ENCODE peak calls at places on chromosomes 12 and 14, in seven cellular contexts. I, O, B, U, T, Q and X are unnamed samples.

GRCh38 chr14:96253140-96253539 is 2.9 kb upstream of the BDKRB1 start:
- DNase-seq in I (no peak), O (no peak), B (peak; percentile 87), U (no peak), T (peak; percentile 83), Q (peak; percentile 80), X (no peak)

GRCh38 chr14:57816568-57817284 is 49.2 kb downstream of the SLC35F4 start:
- DNase-seq in I (no peak), O (no peak), B (peak; percentile 38), U (no peak), T (peak; percentile 32), Q (peak; percentile 89), X (no peak)

GRCh38 chr12:1720494-1720893 is 29.6 kb downstream of the ADIPOR2 start:
- DNase-seq in I (no peak), O (no peak), B (no peak), U (no peak), T (no peak), Q (no peak), X (no peak)

GRCh38 chr12:84766375-84766774 is 146.2 kb downstream of the SLC6A15 start:
- DNase-seq in I (no peak), O (no peak), B (no peak), U (no peak), T (no peak), Q (no peak), X (no peak)

GRCh38 chr14:53032161-53032803 is 81.4 kb upstream of the FERMT2 start:
- DNase-seq in I (no peak), O (peak; percentile 61), B (peak; percentile 50), U (no peak), T (peak; percentile 86), Q (peak; percentile 77), X (no peak)

GRCh38 chr14:44759263-44759662 is 202.5 kb downstream of the KLHL28 start:
- DNase-seq in I (no peak), O (no peak), B (no peak), U (no peak), T (no peak), Q (no peak), X (no peak)

GRCh38 chr12:122135437-122136031 is 38.5 kb downstream of the IL31 start:
- DNase-seq in I (no peak), O (no peak), B (no peak), U (no peak), T (no peak), Q (no peak), X (no peak)

GRCh38 chr12:16603916-16604575 is 1.9 kb downstream of the LMO3 start:
- DNase-seq in I (no peak), O (peak; percentile 23), B (no peak), U (no peak), T (no peak), Q (no peak), X (no peak)

GRCh38 chr12:119826661-119827435 is 50.3 kb downstream of the CIT start:
- DNase-seq in I (no peak), O (no peak), B (no peak), U (no peak), T (no peak), Q (no peak), X (no peak)

GRCh38 chr14:23168246-23168645 is 15.2 kb downstream of the SLC7A8 start:
- DNase-seq in I (no peak), O (no peak), B (no peak), U (no peak), T (no peak), Q (no peak), X (no peak)

GRCh38 chr14:75283162-75283883 is 4.7 kb downstream of the FOS start:
- DNase-seq in I (peak; percentile 19), O (peak; percentile 48), B (no peak), U (no peak), T (peak; percentile 77), Q (peak; percentile 17), X (no peak)

GRCh38 chr14:62329427-62329826 is 567.2 kb downstream of the SNAPC1 start:
- DNase-seq in I (no peak), O (no peak), B (peak; percentile 39), U (no peak), T (peak; percentile 22), Q (no peak), X (no peak)

GRCh38 chr14:37232907-37233481 is 35.3 kb downstream of the MIPOL1 start:
- DNase-seq in I (no peak), O (no peak), B (peak; percentile 28), U (no peak), T (peak; percentile 66), Q (peak; percentile 62), X (peak; percentile 34)